ENCODE peak calls at places on chromosomes 7 and 10, in five cellular contexts. S is fibroblast of the aortic adventitia, H is astrocyte of the spinal cord, K is endodermal cell, N is brain microvascular endothelial cell. M is an unnamed sample.

GRCh38 chr7:141039366-141039765 is 24.6 kb upstream of the MRPS33 start:
- DNase-seq in S (peak), H (no peak), K (no peak), N (no peak), M (no peak)

GRCh38 chr7:6235029-6235627 is 37.3 kb downstream of the CYTH3 start:
- DNase-seq in S (no peak), H (no peak), K (no peak), N (no peak), M (no peak)

GRCh38 chr10:109886788-109887155 is 36.5 kb downstream of the XPNPEP1 start:
- DNase-seq in S (peak), H (peak), K (no peak), N (no peak), M (no peak)

GRCh38 chr10:95430231-95430951 is 130.8 kb downstream of the SORBS1 start:
- DNase-seq in S (peak), H (peak), K (peak), N (peak), M (no peak)

GRCh38 chr10:79446451-79447020 is 1.1 kb upstream of the ZCCHC24 start:
- DNase-seq in S (no peak), H (no peak), K (peak), N (no peak), M (no peak)

GRCh38 chr7:7304705-7305475 is 122.5 kb downstream of the C1GALT1 start:
- DNase-seq in S (no peak), H (no peak), K (no peak), N (no peak), M (no peak)

GRCh38 chr7:100427762-100428198 is 723 bp downstream of the ZCWPW1 start:
- DNase-seq in S (no peak), H (no peak), K (no peak), N (no peak), M (no peak)

GRCh38 chr7:43077732-43078391 is 34.6 kb upstream of the HECW1 start:
- DNase-seq in S (peak), H (no peak), K (peak), N (peak), M (no peak)

GRCh38 chr10:6498771-6499170 is 81.3 kb downstream of the PRKCQ start:
- DNase-seq in S (no peak), H (no peak), K (no peak), N (no peak), M (no peak)

GRCh38 chr10:21169271-21169670 is 272.2 kb upstream of the NEBL start:
- DNase-seq in S (no peak), H (no peak), K (no peak), N (no peak), M (no peak)

GRCh38 chr7:117582219-117582704 is 102.4 kb downstream of the CFTR start:
- DNase-seq in S (peak), H (peak), K (peak), N (peak), M (no peak)

GRCh38 chr10:70657036-70657435 is 15.3 kb upstream of the ADAMTS14 start:
- DNase-seq in S (peak), H (no peak), K (no peak), N (no peak), M (no peak)

GRCh38 chr7:57867884-57868701 is 418.1 kb downstream of the ZNF716 start:
- DNase-seq in S (no peak), H (no peak), K (no peak), N (no peak), M (no peak)

GRCh38 chr10:121873236-121873635 is 54.6 kb downstream of the ATE1 start:
- DNase-seq in S (peak), H (no peak), K (no peak), N (no peak), M (no peak)

GRCh38 chr10:112490543-112490942 is 43.5 kb downstream of the VTI1A start:
- DNase-seq in S (peak), H (peak), K (peak), N (no peak), M (no peak)

GRCh38 chr7:1736469-1736817 is 66.4 kb downstream of the ELFN1 start:
- DNase-seq in S (no peak), H (no peak), K (no peak), N (no peak), M (no peak)

GRCh38 chr7:96547371-96547811 is 162.3 kb downstream of the SEM1 start:
- DNase-seq in S (no peak), H (no peak), K (no peak), N (no peak), M (no peak)

GRCh38 chr10:44463511-44464121 is 78.7 kb upstream of the CXCL12 start:
- DNase-seq in S (peak), H (no peak), K (no peak), N (no peak), M (no peak)

GRCh38 chr7:98215561-98216495 is 4.6 kb downstream of the BHLHA15 start:
- DNase-seq in S (no peak), H (no peak), K (no peak), N (no peak), M (no peak)

GRCh38 chr7:47188653-47189315 is 393.1 kb downstream of the TNS3 start:
- DNase-seq in S (no peak), H (no peak), K (no peak), N (no peak), M (no peak)

GRCh38 chr7:47239927-47240570 is 341.9 kb downstream of the TNS3 start:
- DNase-seq in S (no peak), H (no peak), K (no peak), N (no peak), M (no peak)

GRCh38 chr7:147305827-147306226 is 1189.2 kb downstream of the CNTNAP2 start:
- DNase-seq in S (no peak), H (no peak), K (no peak), N (no peak), M (no peak)

GRCh38 chr10:63703113-63703670 is 182.0 kb downstream of the REEP3 start:
- DNase-seq in S (peak), H (peak), K (no peak), N (no peak), M (no peak)

GRCh38 chr10:46020871-46021553 is 9.4 kb downstream of the NCOA4 start:
- DNase-seq in S (peak), H (peak), K (no peak), N (peak), M (no peak)

GRCh38 chr7:150867592-150867991 is 15.3 kb downstream of the AOC1 start:
- DNase-seq in S (no peak), H (no peak), K (no peak), N (no peak), M (no peak)

GRCh38 chr10:60336901-60337630 is 52.6 kb downstream of the ANK3 start:
- DNase-seq in S (peak), H (no peak), K (no peak), N (no peak), M (no peak)

GRCh38 chr10:3924344-3924743 is 139.3 kb upstream of the KLF6 start:
- DNase-seq in S (peak), H (peak), K (no peak), N (peak), M (peak)

GRCh38 chr10:131621784-131622624 is 278.8 kb upstream of the PPP2R2D start:
- DNase-seq in S (no peak), H (no peak), K (no peak), N (no peak), M (no peak)

GRCh38 chr10:29160110-29160669 is 128.7 kb upstream of the LYZL1 start:
- DNase-seq in S (peak), H (peak), K (peak), N (peak), M (peak)

GRCh38 chr7:129779602-129780256 is 168.2 kb downstream of the NRF1 start:
- DNase-seq in S (no peak), H (no peak), K (no peak), N (no peak), M (no peak)

GRCh38 chr10:28367865-28368541 is 65.1 kb upstream of the MPP7 start:
- DNase-seq in S (no peak), H (no peak), K (no peak), N (no peak), M (no peak)

GRCh38 chr10:652226-652625 is 37.2 kb downstream of the DIP2C start:
- DNase-seq in S (no peak), H (no peak), K (peak), N (no peak), M (no peak)

GRCh38 chr7:116307253-116307652 is 96.9 kb downstream of the TES start:
- DNase-seq in S (no peak), H (no peak), K (no peak), N (no peak), M (no peak)

GRCh38 chr7:47584128-47584865 is 2.4 kb upstream of the TNS3 start:
- DNase-seq in S (peak), H (no peak), K (no peak), N (no peak), M (no peak)

GRCh38 chr7:46933596-46933995 is 648.3 kb downstream of the TNS3 start:
- DNase-seq in S (peak), H (peak), K (no peak), N (no peak), M (no peak)

GRCh38 chr10:87658383-87658795 is 1.3 kb upstream of the PAPSS2 start:
- DNase-seq in S (no peak), H (peak), K (no peak), N (no peak), M (no peak)

GRCh38 chr10:48526371-48526821 is 78.5 kb downstream of the ARHGAP22 start:
- DNase-seq in S (peak), H (peak), K (peak), N (peak), M (peak)

GRCh38 chr7:13447637-13448036 is 541.8 kb downstream of the ETV1 start:
- DNase-seq in S (no peak), H (no peak), K (no peak), N (no peak), M (no peak)

GRCh38 chr7:92612501-92612900 is 22.3 kb upstream of the FAM133B start:
- DNase-seq in S (peak), H (peak), K (no peak), N (no peak), M (no peak)

GRCh38 chr7:92606985-92607384 is 16.8 kb upstream of the FAM133B start:
- DNase-seq in S (no peak), H (no peak), K (no peak), N (no peak), M (no peak)

GRCh38 chr7:92609921-92610518 is 19.8 kb upstream of the FAM133B start:
- DNase-seq in S (peak), H (peak), K (no peak), N (no peak), M (no peak)

GRCh38 chr7:92611735-92612134 is 21.5 kb upstream of the FAM133B start:
- DNase-seq in S (no peak), H (no peak), K (no peak), N (no peak), M (no peak)

GRCh38 chr7:92608380-92609322 is 18.5 kb upstream of the FAM133B start:
- DNase-seq in S (no peak), H (no peak), K (peak), N (no peak), M (no peak)
- H3K4me3 ChIP-seq in S (no peak), H (no peak), K (peak), N (no peak), M (peak)

GRCh38 chr7:40151504-40151903 is 16.7 kb downstream of the SUGCT start:
- DNase-seq in S (no peak), H (no peak), K (no peak), N (no peak), M (peak)

GRCh38 chr7:40148671-40149070 is 13.9 kb downstream of the SUGCT start:
- DNase-seq in S (no peak), H (no peak), K (no peak), N (no peak), M (no peak)

GRCh38 chr7:40147371-40148246 is 12.8 kb downstream of the SUGCT start:
- DNase-seq in S (no peak), H (peak), K (peak), N (peak), M (no peak)
- TF ChIP-seq CTCF in S (no peak), H (peak), K (peak), N (peak), M (peak)

GRCh38 chr10:47402681-47403301 is 18.7 kb upstream of the ZNF488 start:
- DNase-seq in S (peak), H (peak), K (peak), N (peak), M (peak)
- H3K4me3 ChIP-seq in S (no peak), H (no peak), K (no peak), N (no peak), M (no peak)

GRCh38 chr7:22859676-22860290 is 37.1 kb upstream of the TOMM7 start:
- DNase-seq in S (peak), H (no peak), K (peak), N (peak), M (no peak)

GRCh38 chr7:22858640-22859561 is 36.3 kb upstream of the TOMM7 start:
- DNase-seq in S (peak), H (peak), K (no peak), N (peak), M (no peak)

GRCh38 chr7:22861576-22861975 is 38.9 kb upstream of the TOMM7 start:
- DNase-seq in S (no peak), H (no peak), K (no peak), N (no peak), M (no peak)

GRCh38 chr7:22860337-22860736 is 37.7 kb upstream of the TOMM7 start:
- DNase-seq in S (peak), H (no peak), K (peak), N (no peak), M (no peak)

DNA sequence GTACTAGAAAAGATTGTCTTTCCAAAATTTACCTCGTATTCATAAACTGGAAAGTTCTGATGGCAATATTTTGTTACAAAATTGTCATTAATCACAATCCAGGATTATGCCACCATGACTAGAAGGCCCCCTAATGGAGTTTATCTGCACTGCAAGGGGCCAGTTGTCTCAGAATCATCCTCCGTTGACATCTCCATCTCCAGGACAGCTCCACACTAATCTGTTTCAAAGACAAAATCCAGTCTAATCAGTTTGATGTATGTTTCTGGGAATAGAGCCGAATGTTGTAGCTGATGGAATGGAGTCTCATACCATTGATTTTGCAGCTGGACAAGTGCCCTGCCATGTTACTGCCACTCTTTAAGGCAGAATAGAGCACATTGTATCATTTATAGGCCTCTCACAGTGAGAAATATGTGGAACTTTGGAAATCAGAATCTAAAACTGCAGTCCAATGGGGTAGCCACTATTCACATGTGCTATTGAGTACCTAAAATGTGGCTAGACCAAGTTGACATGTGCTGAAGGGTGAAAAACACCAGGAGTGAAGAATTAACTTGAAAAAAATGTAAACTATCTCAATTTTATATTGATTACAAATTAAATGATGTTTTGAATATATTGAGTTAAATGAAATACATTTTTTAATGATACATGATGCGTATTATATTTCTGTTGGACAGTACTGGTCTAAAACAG is 38.3 kb upstream of the TOMM7 start:
- DNase-seq in S (peak), H (no peak), K (peak), N (peak), M (no peak)
- TF ChIP-seq CTCF in S (peak), H (no peak), K (peak), N (peak), M (peak)

DNA sequence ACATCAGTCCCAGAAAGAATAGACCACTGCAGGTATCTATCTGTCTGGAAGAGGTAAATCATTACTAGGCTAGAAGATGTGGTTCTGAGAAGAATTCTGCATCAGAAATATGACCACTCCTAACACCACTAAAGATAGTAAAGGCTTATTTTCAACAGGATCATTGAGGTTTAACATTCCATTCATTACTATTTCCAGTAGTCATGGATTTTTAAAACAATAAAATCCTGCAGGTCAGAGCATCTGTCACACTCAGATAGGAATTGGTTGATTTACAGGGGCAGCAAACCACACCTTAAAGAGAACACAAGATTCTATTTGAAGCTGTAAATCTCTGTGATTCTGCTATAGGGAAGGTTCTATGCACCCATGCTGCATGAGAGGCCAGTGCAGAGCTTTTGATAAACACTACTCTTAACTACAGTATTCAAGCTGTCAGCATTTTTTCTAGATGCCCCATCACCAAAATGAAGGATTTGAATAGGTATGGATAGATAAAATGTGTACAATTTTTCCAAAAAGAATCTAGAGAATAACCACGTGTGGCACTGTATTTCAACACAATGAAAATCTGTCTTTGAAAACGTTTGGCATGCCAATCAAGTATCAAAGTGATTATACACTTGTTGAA is 14.6 kb downstream of the LRRC17 start:
- DNase-seq in S (peak), H (peak), K (no peak), N (no peak), M (peak)
- H3K4me3 ChIP-seq in S (no peak), H (no peak), K (no peak), N (no peak), M (no peak)

GRCh38 chr10:123149162-123149567 is 1.2 kb downstream of the HMX2 start:
- DNase-seq in S (no peak), H (no peak), K (peak), N (no peak), M (no peak)

GRCh38 chr10:123148414-123149161 is 652 bp downstream of the HMX2 start:
- DNase-seq in S (no peak), H (no peak), K (peak), N (no peak), M (no peak)

GRCh38 chr10:123146892-123147634 is 873 bp upstream of the HMX2 start:
- DNase-seq in S (no peak), H (no peak), K (no peak), N (no peak), M (no peak)

GRCh38 chr10:123146013-123146891 is 1.7 kb upstream of the HMX2 start:
- DNase-seq in S (no peak), H (no peak), K (peak), N (no peak), M (no peak)

DNA sequence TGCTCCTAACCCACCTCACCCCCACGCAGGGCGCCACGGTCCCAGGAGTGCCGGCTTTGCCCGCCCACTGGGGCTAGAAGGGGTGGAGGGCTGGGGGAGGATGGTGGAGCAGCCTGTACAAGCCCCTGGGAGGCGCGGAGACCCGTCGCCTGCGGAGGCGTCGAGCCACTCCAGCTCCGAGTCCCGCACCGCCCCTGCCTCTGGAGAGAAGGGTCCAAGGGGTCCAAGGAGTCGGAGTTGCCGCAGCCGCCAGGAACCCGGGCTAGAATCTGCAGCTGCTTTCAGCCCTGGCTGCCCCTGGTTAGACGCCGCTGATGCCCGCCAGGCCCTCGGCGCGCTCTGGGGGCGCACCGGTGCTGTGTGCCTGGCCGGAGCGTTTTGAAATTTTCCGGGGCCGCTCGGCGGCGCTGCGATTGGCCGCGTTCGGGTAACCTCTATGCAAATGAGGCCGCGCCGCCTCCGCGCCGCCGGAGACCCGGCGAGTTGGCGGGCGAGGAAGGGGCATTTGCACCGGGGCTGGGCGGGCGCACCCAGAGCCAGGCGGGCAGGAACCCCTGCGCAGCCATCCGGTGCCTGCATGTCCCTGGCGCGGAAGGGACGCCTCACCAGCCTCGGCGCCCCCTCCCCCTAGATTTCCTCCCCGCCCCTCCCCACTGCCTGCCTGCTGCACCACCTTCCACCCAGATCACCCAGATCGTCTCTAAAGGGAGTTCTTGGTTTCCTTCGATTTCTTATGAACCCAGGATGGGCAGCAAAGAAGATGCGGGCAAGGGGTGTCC is at the start of gene HMX2:
- DNase-seq in S (no peak), H (no peak), K (peak), N (no peak), M (no peak)
- TF ChIP-seq CTCF in S (no peak), H (no peak), K (peak), N (no peak), M (no peak)

M was measured in epithelial cell of proximal tubule.